ENCODE peak calls at places on chromosomes 1 and 21, in seven cellular contexts. B, D, O, S, T, I and J are unnamed samples.

GRCh38 chr1:180981596-180982387 is 40.9 kb downstream of the STX6 start:
- DNase-seq in B (no peak), D (no peak), O (no peak), S (no peak), T (no peak), I (no peak), J (peak; percentile 63)

GRCh38 chr1:16315437-16315836 is 36.8 kb downstream of the FBXO42 start:
- DNase-seq in B (no peak), D (no peak), O (no peak), S (no peak), T (no peak), I (no peak), J (no peak)

GRCh38 chr1:221637641-221638041 is 104.2 kb downstream of the DUSP10 start:
- DNase-seq in B (no peak), D (no peak), O (peak; percentile 34), S (peak; percentile 55), T (no peak), I (no peak), J (no peak)

GRCh38 chr1:244964112-244964971 is 100.0 kb upstream of the HNRNPU start:
- DNase-seq in B (no peak), D (no peak), O (peak; percentile 90), S (peak; percentile 73), T (no peak), I (peak; percentile 9), J (no peak)

GRCh38 chr1:48061162-48062136 is 64.3 kb upstream of the TRABD2B start:
- DNase-seq in B (no peak), D (peak; percentile 56), O (peak; percentile 35), S (peak; percentile 70), T (no peak), I (peak; percentile 86), J (peak; percentile 79)

GRCh38 chr1:8238141-8239038 is 79.5 kb upstream of the SLC45A1 start:
- DNase-seq in B (no peak), D (no peak), O (peak; percentile 99), S (peak; percentile 93), T (no peak), I (no peak), J (peak; percentile 61)

GRCh38 chr1:161763522-161764098 is 2.5 kb upstream of the ATF6 start:
- DNase-seq in B (peak; percentile 56), D (no peak), O (no peak), S (no peak), T (no peak), I (no peak), J (peak; percentile 53)

GRCh38 chr1:85585845-85586244 is 5.3 kb downstream of the CCN1 start:
- DNase-seq in B (no peak), D (no peak), O (peak; percentile 86), S (peak; percentile 84), T (no peak), I (peak; percentile 44), J (no peak)

GRCh38 chr1:67041836-67042503 is 12.0 kb downstream of the SLC35D1 start:
- DNase-seq in B (no peak), D (no peak), O (peak; percentile 79), S (peak; percentile 83), T (no peak), I (no peak), J (no peak)

GRCh38 chr1:159826436-159827101 is at the start of gene SLAMF8:
- DNase-seq in B (peak; percentile 50), D (no peak), O (no peak), S (peak; percentile 40), T (no peak), I (peak; percentile 44), J (no peak)

GRCh38 chr1:209150114-209150513 is 433.4 kb upstream of the CAMK1G start:
- DNase-seq in B (no peak), D (peak; percentile 28), O (peak; percentile 15), S (peak; percentile 49), T (no peak), I (no peak), J (no peak)

GRCh38 chr1:64082459-64082858 is 121.0 kb upstream of the UBE2U start:
- DNase-seq in B (no peak), D (no peak), O (peak; percentile 61), S (peak; percentile 87), T (no peak), I (no peak), J (no peak)

GRCh38 chr1:92504751-92505692 is 18.3 kb upstream of the GFI1 start:
- DNase-seq in B (no peak), D (no peak), O (no peak), S (peak; percentile 17), T (no peak), I (no peak), J (no peak)

GRCh38 chr1:108813326-108813725 is 43.6 kb downstream of the AKNAD1 start:
- DNase-seq in B (no peak), D (no peak), O (no peak), S (no peak), T (no peak), I (no peak), J (no peak)

GRCh38 chr1:84972377-84972987 is 24.4 kb downstream of the MCOLN2 start:
- DNase-seq in B (no peak), D (no peak), O (no peak), S (no peak), T (no peak), I (no peak), J (no peak)

GRCh38 chr1:156115514-156116374 is 1.2 kb downstream of the LMNA start:
- DNase-seq in B (no peak), D (peak; percentile 79), O (peak; percentile 65), S (peak; percentile 86), T (peak; percentile 29), I (peak; percentile 68), J (peak; percentile 78)

GRCh38 chr1:25246600-25247023 is 642 bp downstream of the RSRP1 start:
- DNase-seq in B (peak; percentile 50), D (peak; percentile 47), O (no peak), S (peak; percentile 50), T (no peak), I (no peak), J (peak; percentile 52)

GRCh38 chr1:8339203-8339600 is 21.3 kb downstream of the SLC45A1 start:
- DNase-seq in B (no peak), D (no peak), O (no peak), S (no peak), T (no peak), I (no peak), J (no peak)

GRCh38 chr21:27382404-27382803 is 415.5 kb upstream of the ADAMTS5 start:
- DNase-seq in B (no peak), D (no peak), O (peak; percentile 20), S (no peak), T (no peak), I (no peak), J (no peak)
- H3K27me3 ChIP-seq in B (no peaks in the 10 kb centered on the region), D (no peaks in the 10 kb centered on the region), O (no peaks in the 10 kb centered on the region), S (no peaks in the 10 kb centered on the region), T (no peaks in the 10 kb centered on the region), I (no peaks in the 10 kb centered on the region), J (no peaks in the 10 kb centered on the region)

DNA sequence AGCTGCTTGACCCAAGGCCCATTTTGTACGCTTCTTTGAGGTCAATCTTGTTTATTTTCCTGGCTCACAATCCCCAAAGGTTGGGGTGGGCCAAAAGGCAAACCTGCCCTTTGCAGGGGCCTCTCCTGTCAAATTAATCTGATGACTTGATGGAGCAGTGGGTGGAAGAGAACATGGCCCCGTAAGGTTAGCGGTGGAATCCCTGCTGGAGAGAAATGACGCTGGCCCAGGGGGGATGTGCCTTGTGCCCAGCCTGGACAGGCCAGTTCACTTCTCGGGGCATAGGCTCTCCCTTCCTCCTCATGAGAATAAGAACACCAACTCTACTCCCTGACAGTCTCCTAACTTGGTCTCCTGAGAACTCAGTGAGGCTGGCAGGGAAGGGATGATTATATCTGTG is 40.5 kb downstream of the C1orf198 start:
- DNase-seq in B (no peak), D (no peak), O (no peak), S (no peak), T (no peak), I (no peak), J (no peak)
- H3K4me3 ChIP-seq in B (no peak overlapping the region), D (no peak overlapping the region), O (no peak overlapping the region), S (no peak overlapping the region), T (no peak overlapping the region), I (no peak overlapping the region), J (no peak overlapping the region)

GRCh38 chr1:202645097-202645476 is 65.2 kb downstream of the SYT2 start:
- DNase-seq in B (no peak), D (no peak), O (no peak), S (no peak), T (no peak), I (no peak), J (no peak)

GRCh38 chr1:202642619-202643291 is 67.5 kb downstream of the SYT2 start:
- DNase-seq in B (no peak), D (no peak), O (no peak), S (no peak), T (no peak), I (no peak), J (peak; percentile 82)

GRCh38 chr1:202642212-202642611 is 68.0 kb downstream of the SYT2 start:
- DNase-seq in B (no peak), D (no peak), O (no peak), S (no peak), T (no peak), I (no peak), J (no peak)

GRCh38 chr1:202644219-202645096 is 65.8 kb downstream of the SYT2 start:
- DNase-seq in B (no peak), D (no peak), O (no peak), S (no peak), T (no peak), I (no peak), J (peak; percentile 60)

DNA sequence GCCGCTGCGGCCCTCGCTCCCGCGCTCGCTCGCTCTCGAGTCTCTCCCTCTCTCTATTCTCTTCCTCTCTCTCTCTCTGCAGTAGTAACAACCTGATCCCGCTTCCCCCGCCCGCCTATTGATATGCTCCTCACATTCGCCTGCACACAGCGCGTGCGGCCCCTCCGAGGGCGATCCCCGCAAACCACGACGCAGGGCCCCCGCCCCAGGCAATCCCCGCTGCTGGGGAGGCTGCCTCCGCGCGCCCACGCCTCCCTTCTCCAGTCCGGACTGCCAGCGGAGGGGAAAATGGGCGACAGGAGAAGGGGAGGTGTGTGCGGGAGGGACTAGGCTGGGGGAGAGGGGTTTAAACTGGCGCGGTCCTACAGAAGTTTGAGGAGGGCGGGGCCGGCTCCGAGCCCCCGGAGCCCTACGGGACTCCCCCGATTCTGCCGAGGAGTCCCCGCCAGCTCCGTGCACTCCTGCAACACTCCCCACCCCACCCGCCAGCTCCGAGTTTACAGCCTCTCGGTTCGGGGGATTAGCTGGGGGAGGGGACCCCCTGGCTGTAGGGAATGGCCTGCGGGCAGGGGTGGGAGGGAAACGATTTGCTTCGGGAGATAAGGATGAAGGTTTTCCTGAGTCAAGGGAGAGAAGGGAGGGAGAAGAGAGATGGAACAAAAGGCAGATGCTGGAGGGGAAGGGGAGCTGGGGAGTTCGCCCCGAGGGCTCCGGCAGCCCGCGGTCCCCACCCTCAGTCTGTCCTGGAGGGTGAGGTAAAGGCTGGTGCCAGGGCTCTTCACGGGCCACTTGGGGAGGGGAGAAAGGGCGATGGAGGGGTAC is 66.6 kb downstream of the SYT2 start:
- DNase-seq in B (no peak), D (no peak), O (no peak), S (peak; percentile 27), T (no peak), I (no peak), J (peak; percentile 88)
- H3K27me3 ChIP-seq in B (peaks cover 28% of the 10 kb centered on the region), D (peaks cover 19% of the 10 kb centered on the region), O (peaks cover 69% of the 10 kb centered on the region), S (peaks cover 80% of the 10 kb centered on the region), T (no peaks in the 10 kb centered on the region), I (peaks cover 84% of the 10 kb centered on the region), J (peaks cover 27% of the 10 kb centered on the region)

DNA sequence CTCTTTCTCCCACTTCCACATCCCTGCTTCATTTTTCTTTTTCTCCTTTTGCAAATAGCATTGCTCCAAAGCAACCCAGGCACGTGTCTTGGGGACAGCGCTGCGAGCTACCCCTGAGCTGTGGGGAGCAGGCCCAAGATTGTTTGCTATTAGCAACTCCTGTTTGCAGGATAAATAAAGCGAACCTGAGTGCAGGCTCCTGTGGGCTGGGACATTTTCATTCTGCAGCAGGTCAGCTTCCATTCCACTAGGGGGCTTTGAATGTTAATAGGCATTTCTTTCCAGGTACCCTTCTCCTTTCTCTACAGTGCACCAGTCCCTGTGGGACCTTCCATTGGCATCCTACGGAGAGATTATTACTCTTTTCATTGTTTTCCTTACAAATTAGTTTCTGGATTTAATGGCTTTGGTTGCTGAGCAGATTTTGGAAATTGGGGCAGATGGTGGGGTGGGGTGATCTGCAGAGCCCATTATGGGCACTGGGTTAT is 54.0 kb downstream of the OLFML3 start:
- DNase-seq in B (no peak), D (no peak), O (no peak), S (peak; percentile 56), T (no peak), I (no peak), J (peak; percentile 52)
- H3K4me3 ChIP-seq in B (no peak overlapping the region), D (no peak overlapping the region), O (no peak overlapping the region), S (no peak overlapping the region), T (no peak overlapping the region), I (no peak overlapping the region), J (peak overlapping the region; percentile 60)